ENCODE peak calls at places on chromosomes 11 and 22, in four cellular contexts. G is spleen, E is mammary epithelial cell, P is hepatocyte. O is an unnamed sample.

GRCh38 chr11:34860034-34860433 is 56.1 kb downstream of the APIP start:
- DNase-seq in G (no peak), E (peak), P (no peak), O (no peak)

GRCh38 chr11:130778026-130778425 is 138.3 kb downstream of the SNX19 start:
- DNase-seq in G (no peak), E (no peak), P (no peak), O (no peak)

GRCh38 chr22:24093855-24094254 is 82.8 kb downstream of the CABIN1 start:
- DNase-seq in G (peak), E (no peak), P (no peak), O (no peak)

GRCh38 chr22:30221121-30221992 is 25.2 kb downstream of the LIF start:
- DNase-seq in G (peak), E (no peak), P (no peak), O (no peak)

GRCh38 chr11:6601041-6601461 is 2.4 kb downstream of the RRP8 start:
- DNase-seq in G (no peak), E (no peak), P (no peak), O (no peak)

GRCh38 chr22:50085211-50085999 is at the start of gene MLC1:
- DNase-seq in G (peak), E (no peak), P (no peak), O (no peak)

GRCh38 chr11:43697679-43698078 is 17.1 kb downstream of the HSD17B12 start:
- DNase-seq in G (no peak), E (no peak), P (no peak), O (no peak)

GRCh38 chr11:121968638-121969037 is 147.4 kb downstream of the BLID start:
- DNase-seq in G (no peak), E (no peak), P (no peak), O (no peak)

GRCh38 chr22:46453006-46453828 is 84.2 kb downstream of the CELSR1 start:
- DNase-seq in G (no peak), E (peak), P (no peak), O (peak)

GRCh38 chr11:56910046-56910753 is 78.5 kb upstream of the OR5AK2 start:
- DNase-seq in G (no peak), E (no peak), P (peak), O (no peak)

GRCh38 chr22:21593406-21594232 is 26.1 kb downstream of the UBE2L3 start:
- DNase-seq in G (no peak), E (no peak), P (no peak), O (no peak)
- TF ChIP-seq CTCF in G (no peak), E (peak), P (peak), O (no peak)

GRCh38 chr11:91641153-91641552 is 583.5 kb upstream of the FAT3 start:
- DNase-seq in G (no peak), E (no peak), P (no peak), O (no peak)

DNA sequence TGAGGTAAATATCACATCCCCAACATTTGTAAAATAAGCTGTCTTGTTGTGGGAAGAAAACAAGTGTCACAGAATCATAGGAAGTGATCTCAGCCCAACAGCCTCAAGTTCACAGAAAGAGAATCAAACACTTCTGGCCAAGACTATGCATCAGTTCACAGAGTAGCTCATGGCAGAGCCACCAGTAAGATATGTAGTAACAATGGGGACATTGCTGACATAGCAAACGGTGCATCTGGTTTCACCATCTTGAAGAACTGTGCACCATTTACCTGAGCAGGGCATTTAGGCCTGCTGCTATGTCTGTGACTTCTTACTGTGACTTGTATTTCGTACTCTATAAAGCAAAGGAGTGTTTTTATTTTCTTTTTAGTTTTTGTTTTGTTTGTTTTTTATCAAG is 585.3 kb upstream of the FAT3 start:
- DNase-seq in G (no peak), E (no peak), P (no peak), O (no peak)
- H3K27ac ChIP-seq in G (no peak), E (no peak), P (no peak), O (no peak)

GRCh38 chr11:71124127-71124526 is 128.2 kb downstream of the SHANK2 start:
- DNase-seq in G (no peak), E (no peak), P (no peak), O (no peak)

GRCh38 chr11:71118671-71119250 is 133.6 kb downstream of the SHANK2 start:
- DNase-seq in G (peak), E (no peak), P (no peak), O (no peak)

GRCh38 chr11:71119656-71120269 is 132.6 kb downstream of the SHANK2 start:
- DNase-seq in G (peak), E (no peak), P (no peak), O (no peak)

GRCh38 chr11:71117311-71117710 is 135.1 kb downstream of the SHANK2 start:
- DNase-seq in G (peak), E (peak), P (peak), O (no peak)

GRCh38 chr11:71120346-71120963 is 131.9 kb downstream of the SHANK2 start:
- DNase-seq in G (peak), E (peak), P (peak), O (peak)
- TF ChIP-seq CTCF in G (no peak), E (peak), P (peak), O (peak)

DNA sequence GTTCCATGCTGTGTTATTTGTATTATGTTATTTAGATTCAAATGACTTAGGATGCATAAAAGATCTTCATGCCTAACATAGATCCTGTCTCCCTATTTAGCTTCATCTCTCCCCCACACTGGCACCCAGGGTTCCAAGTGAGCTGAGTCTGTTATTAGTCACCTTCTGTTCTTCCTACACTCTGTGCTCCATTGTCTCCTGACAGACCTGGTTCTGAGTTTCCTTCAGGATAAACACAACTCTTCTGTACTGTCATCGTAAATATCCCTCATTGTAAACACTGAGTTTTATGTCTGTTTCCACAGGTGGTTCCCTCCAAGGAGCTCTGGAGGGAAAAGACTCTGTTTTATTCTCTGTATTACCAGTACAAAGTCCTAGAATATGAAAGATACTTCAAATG is 8.7 kb downstream of the MMP26 start:
- DNase-seq in G (no peak), E (peak), P (no peak), O (no peak)
- H3K27ac ChIP-seq in G (no peak), E (no peak), P (no peak), O (no peak)

GRCh38 chr11:68610452-68611116 is 73.8 kb upstream of the GAL start:
- DNase-seq in G (no peak), E (no peak), P (no peak), O (no peak)
- TF ChIP-seq CTCF in G (peak), E (peak), P (peak), O (no peak)

O was measured in RWPE1.